ENCODE peak calls at places on chromosomes 2 and 18, in four cellular contexts. T is lung, D is spleen, V is Panc1. E is an unnamed sample.

GRCh38 chr2:174184915-174185314 is 63.4 kb downstream of the OLA1 start:
- DNase-seq in T (no peak), D (no peak), V (no peak), E (no peak)

GRCh38 chr2:207107551-207107950 is 58.2 kb downstream of the KLF7 start:
- DNase-seq in T (no peak), D (peak; percentile 83), V (no peak), E (no peak)

GRCh38 chr2:60597346-60597745 is 43.9 kb upstream of the BCL11A start:
- DNase-seq in T (no peak), D (no peak), V (no peak), E (no peak)

GRCh38 chr2:126653102-126653501 is 2.9 kb upstream of the GYPC start:
- DNase-seq in T (no peak), D (no peak), V (no peak), E (no peak)

GRCh38 chr2:148917431-148917830 is 42.4 kb downstream of the KIF5C start:
- DNase-seq in T (no peak), D (no peak), V (no peak), E (no peak)

GRCh38 chr2:101501443-101501842 is 26.5 kb upstream of the RFX8 start:
- DNase-seq in T (no peak), D (no peak), V (no peak), E (peak; percentile 72)

GRCh38 chr18:50880108-50880465 is 1.2 kb downstream of the ME2 start:
- DNase-seq in T (no peak), D (no peak), V (no peak), E (no peak)

GRCh38 chr2:26712486-26713465 is 20.3 kb downstream of the KCNK3 start:
- DNase-seq in T (no peak), D (no peak), V (no peak), E (no peak)

GRCh38 chr2:241947401-241947800 is 77.9 kb downstream of the RTP5 start:
- DNase-seq in T (no peak), D (peak; percentile 51), V (no peak), E (no peak)

GRCh38 chr18:2976733-2977132 is 36.2 kb downstream of the LPIN2 start:
- DNase-seq in T (no peak), D (no peak), V (no peak), E (no peak)

DNA sequence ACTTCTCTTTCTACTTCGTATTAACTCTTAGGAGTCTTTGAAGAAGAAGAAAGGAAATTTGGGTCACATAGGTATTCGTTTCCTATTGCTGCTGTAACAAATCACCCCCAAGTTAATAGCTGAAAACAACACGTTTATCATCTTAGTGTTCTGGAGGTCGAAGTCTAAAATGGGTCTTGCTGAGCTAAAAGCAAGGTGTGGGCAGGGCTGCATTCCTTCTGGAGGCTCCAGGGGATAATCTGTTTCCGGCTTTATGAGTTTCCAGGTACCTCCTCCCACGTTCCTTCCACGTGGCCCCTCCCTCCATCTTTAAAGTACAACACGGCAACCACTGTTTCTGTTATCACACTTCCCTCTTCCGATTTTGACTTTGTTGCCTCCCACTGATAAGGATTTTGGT is 233.5 kb upstream of the RBBP8 start:
- DNase-seq in T (no peak), D (no peak), V (no peak), E (no peak)
- TF ChIP-seq CTCF in T (no peak), D (no peak), V (no peak), E (no peak)

GRCh38 chr2:42673989-42674564 is 89.9 kb downstream of the OXER1 start:
- DNase-seq in T (no peak), D (no peak), V (no peak), E (no peak)
- H3K27ac ChIP-seq in T (no peak overlapping the region), D (no peak overlapping the region), V (no peak overlapping the region), E (no peak overlapping the region)

GRCh38 chr18:68676913-68677312 is 38.0 kb downstream of the TMX3 start:
- DNase-seq in T (no peak), D (no peak), V (no peak), E (no peak)
- TF ChIP-seq CTCF in T (no peak), D (no peak), V (no peak), E (peak; percentile 41)

GRCh38 chr2:164813535-164813934 is 28.1 kb downstream of the COBLL1 start:
- DNase-seq in T (no peak), D (no peak), V (no peak), E (no peak)

GRCh38 chr2:164815071-164815793 is 26.4 kb downstream of the COBLL1 start:
- DNase-seq in T (no peak), D (no peak), V (no peak), E (no peak)

GRCh38 chr2:164818149-164819136 is 23.2 kb downstream of the COBLL1 start:
- DNase-seq in T (no peak), D (no peak), V (no peak), E (no peak)

GRCh38 chr2:164816046-164816445 is 25.6 kb downstream of the COBLL1 start:
- DNase-seq in T (no peak), D (no peak), V (no peak), E (no peak)

GRCh38 chr2:164816900-164817299 is 24.7 kb downstream of the COBLL1 start:
- DNase-seq in T (no peak), D (no peak), V (no peak), E (no peak)
- H3K27ac ChIP-seq in T (no peak overlapping the region), D (no peak overlapping the region), V (no peak overlapping the region), E (no peak overlapping the region)

GRCh38 chr18:79527656-79528055 is 131.9 kb downstream of the NFATC1 start:
- DNase-seq in T (no peak), D (no peak), V (no peak), E (no peak)
- TF ChIP-seq CTCF in T (no peak), D (no peak), V (no peak), E (no peak)

GRCh38 chr2:235024951-235025773 is 73.3 kb downstream of the SH3BP4 start:
- DNase-seq in T (no peak), D (no peak), V (no peak), E (no peak)
- H3K27ac ChIP-seq in T (no peak overlapping the region), D (no peak overlapping the region), V (peak overlapping the region; percentile 88), E (peak overlapping the region; percentile 98)

GRCh38 chr2:54052825-54053718 is 62.3 kb upstream of the ACYP2 start:
- DNase-seq in T (no peak), D (no peak), V (no peak), E (peak; percentile 46)
- TF ChIP-seq CTCF in T (no peak), D (no peak), V (peak; percentile 43), E (peak; percentile 50)

E was measured in PC-3.